ENCODE peak calls at places on chromosomes 16 and 17, in nine cellular contexts. One of them, this sample, is unnamed. For H3K36me3, the result is how much of the 10 kb centered on the place peaks cover.

GRCh38 chr16:80122155-80122554 is 418.6 kb upstream of the DYNLRB2 start:
- DNase-seq in pancreas: no peak
- DNase-seq in GM23248: peak
- DNase-seq in adrenal gland: peak
- DNase-seq in GM06990: no peak
- DNase-seq in effector memory CD4-positive, alpha-beta T cell: no peak
- DNase-seq in IMR-90: no peak
- DNase-seq in gastrocnemius medialis: no peak
- DNase-seq in stomach: no peak
- DNase-seq in this sample: no peak

GRCh38 chr16:5512037-5512436 is 414.4 kb upstream of the EEF2KMT start:
- DNase-seq in adrenal gland: no peak
- DNase-seq in GM06990: no peak
- DNase-seq in stomach: no peak
- DNase-seq in effector memory CD4-positive, alpha-beta T cell: no peak
- DNase-seq in GM23248: no peak
- DNase-seq in pancreas: no peak
- DNase-seq in IMR-90: no peak
- DNase-seq in gastrocnemius medialis: no peak
- DNase-seq in this sample: no peak

GRCh38 chr17:1035546-1036170 is 38.7 kb downstream of the TIMM22 start:
- DNase-seq in GM06990: no peak
- DNase-seq in pancreas: no peak
- DNase-seq in stomach: no peak
- DNase-seq in effector memory CD4-positive, alpha-beta T cell: no peak
- DNase-seq in adrenal gland: no peak
- DNase-seq in gastrocnemius medialis: no peak
- DNase-seq in IMR-90: no peak
- DNase-seq in GM23248: peak
- DNase-seq in this sample: no peak

GRCh38 chr17:10471853-10472252 is 2.5 kb upstream of the MYH4 start:
- DNase-seq in pancreas: no peak
- DNase-seq in stomach: no peak
- DNase-seq in effector memory CD4-positive, alpha-beta T cell: no peak
- DNase-seq in gastrocnemius medialis: no peak
- DNase-seq in GM23248: peak
- DNase-seq in IMR-90: peak
- DNase-seq in adrenal gland: no peak
- DNase-seq in GM06990: no peak
- DNase-seq in this sample: no peak

GRCh38 chr16:15643453-15644305 is 725 bp upstream of the MARF1 start:
- DNase-seq in stomach: no peak
- DNase-seq in pancreas: no peak
- DNase-seq in IMR-90: peak
- DNase-seq in adrenal gland: peak
- DNase-seq in gastrocnemius medialis: no peak
- DNase-seq in GM23248: peak
- DNase-seq in GM06990: no peak
- DNase-seq in effector memory CD4-positive, alpha-beta T cell: no peak
- DNase-seq in this sample: peak

GRCh38 chr17:73878923-73879322 is 234.7 kb upstream of the SDK2 start:
- DNase-seq in adrenal gland: no peak
- DNase-seq in IMR-90: no peak
- DNase-seq in GM23248: peak
- DNase-seq in effector memory CD4-positive, alpha-beta T cell: no peak
- DNase-seq in GM06990: no peak
- DNase-seq in pancreas: no peak
- DNase-seq in gastrocnemius medialis: no peak
- DNase-seq in stomach: no peak
- DNase-seq in this sample: no peak

GRCh38 chr17:1108810-1109605 is 70.8 kb downstream of the ABR start:
- DNase-seq in GM06990: peak
- DNase-seq in stomach: peak
- DNase-seq in gastrocnemius medialis: peak
- DNase-seq in effector memory CD4-positive, alpha-beta T cell: peak
- DNase-seq in IMR-90: peak
- DNase-seq in adrenal gland: no peak
- DNase-seq in GM23248: peak
- DNase-seq in pancreas: peak
- DNase-seq in this sample: peak

GRCh38 chr17:38848939-38849563 is 4.5 kb downstream of the RPL23 start:
- DNase-seq in stomach: no peak
- DNase-seq in adrenal gland: no peak
- DNase-seq in gastrocnemius medialis: no peak
- DNase-seq in GM23248: no peak
- DNase-seq in pancreas: no peak
- DNase-seq in GM06990: no peak
- DNase-seq in effector memory CD4-positive, alpha-beta T cell: no peak
- DNase-seq in IMR-90: no peak
- DNase-seq in this sample: no peak

GRCh38 chr16:85285681-85286065 is 173.4 kb upstream of the CIBAR2 start:
- DNase-seq in gastrocnemius medialis: no peak
- DNase-seq in effector memory CD4-positive, alpha-beta T cell: no peak
- DNase-seq in IMR-90: no peak
- DNase-seq in GM23248: peak
- DNase-seq in adrenal gland: no peak
- DNase-seq in pancreas: no peak
- DNase-seq in GM06990: no peak
- DNase-seq in stomach: no peak
- DNase-seq in this sample: no peak

GRCh38 chr16:48409839-48410610 is 24.8 kb upstream of the SIAH1 start:
- DNase-seq in GM23248: peak
- DNase-seq in GM06990: no peak
- DNase-seq in gastrocnemius medialis: no peak
- DNase-seq in adrenal gland: peak
- DNase-seq in IMR-90: peak
- DNase-seq in effector memory CD4-positive, alpha-beta T cell: no peak
- DNase-seq in stomach: peak
- DNase-seq in pancreas: no peak
- DNase-seq in this sample: no peak

GRCh38 chr17:43456661-43457361 is 27.0 kb upstream of the DHX8 start:
- DNase-seq in GM23248: no peak
- DNase-seq in stomach: no peak
- DNase-seq in effector memory CD4-positive, alpha-beta T cell: no peak
- DNase-seq in IMR-90: peak
- DNase-seq in gastrocnemius medialis: peak
- DNase-seq in GM06990: no peak
- DNase-seq in pancreas: no peak
- DNase-seq in adrenal gland: peak
- DNase-seq in this sample: no peak

GRCh38 chr16:11078812-11079459 is 134.6 kb downstream of the CLEC16A start:
- DNase-seq in gastrocnemius medialis: no peak
- DNase-seq in stomach: no peak
- DNase-seq in IMR-90: peak
- DNase-seq in GM06990: no peak
- DNase-seq in GM23248: peak
- DNase-seq in effector memory CD4-positive, alpha-beta T cell: no peak
- DNase-seq in adrenal gland: no peak
- DNase-seq in pancreas: no peak
- DNase-seq in this sample: no peak

GRCh38 chr17:27756467-27757371 is 43.6 kb downstream of the NOS2 start:
- DNase-seq in GM23248: peak
- DNase-seq in IMR-90: peak
- DNase-seq in stomach: peak
- DNase-seq in pancreas: no peak
- DNase-seq in GM06990: no peak
- DNase-seq in adrenal gland: peak
- DNase-seq in effector memory CD4-positive, alpha-beta T cell: peak
- DNase-seq in gastrocnemius medialis: no peak
- DNase-seq in this sample: no peak

GRCh38 chr17:9729034-9729650 is 62.2 kb downstream of the DHRS7C start:
- DNase-seq in pancreas: no peak
- DNase-seq in stomach: no peak
- DNase-seq in IMR-90: peak
- DNase-seq in GM23248: peak
- DNase-seq in gastrocnemius medialis: no peak
- DNase-seq in adrenal gland: no peak
- DNase-seq in effector memory CD4-positive, alpha-beta T cell: no peak
- DNase-seq in GM06990: no peak
- DNase-seq in this sample: no peak

GRCh38 chr17:78396436-78397335 is 18.2 kb downstream of the PGS1 start:
- DNase-seq in stomach: peak
- DNase-seq in GM23248: no peak
- DNase-seq in IMR-90: no peak
- DNase-seq in gastrocnemius medialis: peak
- DNase-seq in effector memory CD4-positive, alpha-beta T cell: no peak
- DNase-seq in pancreas: peak
- DNase-seq in adrenal gland: no peak
- DNase-seq in GM06990: no peak
- DNase-seq in this sample: no peak

GRCh38 chr16:73956592-73957495 is 339.8 kb upstream of the PSMD7 start:
- DNase-seq in GM06990: no peak
- DNase-seq in adrenal gland: peak
- DNase-seq in pancreas: no peak
- DNase-seq in stomach: peak
- DNase-seq in gastrocnemius medialis: no peak
- DNase-seq in effector memory CD4-positive, alpha-beta T cell: no peak
- DNase-seq in GM23248: peak
- DNase-seq in IMR-90: peak
- DNase-seq in this sample: no peak

GRCh38 chr17:75514299-75515228 is 773 bp downstream of the CASKIN2 start:
- DNase-seq in GM23248: peak
- DNase-seq in gastrocnemius medialis: no peak
- DNase-seq in GM06990: no peak
- DNase-seq in effector memory CD4-positive, alpha-beta T cell: no peak
- DNase-seq in stomach: no peak
- DNase-seq in adrenal gland: peak
- DNase-seq in pancreas: no peak
- DNase-seq in IMR-90: peak
- DNase-seq in this sample: no peak

GRCh38 chr17:62727916-62728672 is 80.0 kb downstream of the MARCHF10 start:
- DNase-seq in gastrocnemius medialis: no peak
- DNase-seq in GM06990: no peak
- DNase-seq in pancreas: no peak
- DNase-seq in IMR-90: no peak
- DNase-seq in stomach: no peak
- DNase-seq in GM23248: no peak
- DNase-seq in adrenal gland: no peak
- DNase-seq in effector memory CD4-positive, alpha-beta T cell: no peak
- DNase-seq in this sample: no peak

GRCh38 chr17:57384219-57384618 is 127.9 kb downstream of the MSI2 start:
- DNase-seq in IMR-90: no peak
- DNase-seq in GM23248: no peak
- DNase-seq in stomach: no peak
- DNase-seq in gastrocnemius medialis: no peak
- DNase-seq in GM06990: no peak
- DNase-seq in pancreas: no peak
- DNase-seq in adrenal gland: no peak
- DNase-seq in effector memory CD4-positive, alpha-beta T cell: no peak
- DNase-seq in this sample: no peak

GRCh38 chr16:68075980-68076379 is 9.2 kb upstream of the NFATC3 start:
- DNase-seq in pancreas: no peak
- DNase-seq in IMR-90: no peak
- DNase-seq in effector memory CD4-positive, alpha-beta T cell: no peak
- DNase-seq in GM06990: no peak
- DNase-seq in GM23248: no peak
- DNase-seq in stomach: no peak
- DNase-seq in adrenal gland: no peak
- DNase-seq in gastrocnemius medialis: no peak
- DNase-seq in this sample: no peak
- H3K36me3 ChIP-seq in pancreas: under half
- H3K36me3 ChIP-seq in IMR-90: under half
- H3K36me3 ChIP-seq in effector memory CD4-positive, alpha-beta T cell: under half
- H3K36me3 ChIP-seq in GM06990: under half
- H3K36me3 ChIP-seq in GM23248: under half
- H3K36me3 ChIP-seq in stomach: half or more
- H3K36me3 ChIP-seq in adrenal gland: under half
- H3K36me3 ChIP-seq in gastrocnemius medialis: under half
- H3K36me3 ChIP-seq in this sample: under half

DNA sequence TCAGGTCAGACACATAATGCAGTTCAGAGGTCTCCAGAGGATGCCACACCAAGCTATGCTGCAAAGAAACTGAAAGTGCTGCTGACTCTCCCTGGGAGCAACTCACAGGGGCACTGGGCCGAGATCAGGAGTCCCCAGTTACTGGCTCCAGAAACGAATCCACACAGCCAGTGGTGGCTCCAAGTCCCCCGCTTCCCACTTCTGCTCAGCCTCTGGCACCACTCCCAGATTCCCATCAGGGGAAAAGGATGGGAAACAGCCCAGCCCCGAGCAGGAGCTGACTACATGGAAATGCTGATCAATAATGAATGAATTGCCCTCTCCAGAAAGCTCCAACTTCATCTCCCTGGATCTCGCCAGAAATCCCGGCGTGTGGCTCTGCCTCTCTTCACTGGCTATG is 62.3 kb upstream of the CDH5 start:
- DNase-seq in adrenal gland: no peak
- DNase-seq in gastrocnemius medialis: no peak
- DNase-seq in effector memory CD4-positive, alpha-beta T cell: no peak
- DNase-seq in GM06990: no peak
- DNase-seq in IMR-90: no peak
- DNase-seq in stomach: peak
- DNase-seq in GM23248: peak
- DNase-seq in pancreas: no peak
- DNase-seq in this sample: peak
- H3K36me3 ChIP-seq in adrenal gland: under half
- H3K36me3 ChIP-seq in gastrocnemius medialis: under half
- H3K36me3 ChIP-seq in effector memory CD4-positive, alpha-beta T cell: under half
- H3K36me3 ChIP-seq in GM06990: under half
- H3K36me3 ChIP-seq in IMR-90: under half
- H3K36me3 ChIP-seq in stomach: under half
- H3K36me3 ChIP-seq in GM23248: under half
- H3K36me3 ChIP-seq in pancreas: under half
- H3K36me3 ChIP-seq in this sample: under half

DNA sequence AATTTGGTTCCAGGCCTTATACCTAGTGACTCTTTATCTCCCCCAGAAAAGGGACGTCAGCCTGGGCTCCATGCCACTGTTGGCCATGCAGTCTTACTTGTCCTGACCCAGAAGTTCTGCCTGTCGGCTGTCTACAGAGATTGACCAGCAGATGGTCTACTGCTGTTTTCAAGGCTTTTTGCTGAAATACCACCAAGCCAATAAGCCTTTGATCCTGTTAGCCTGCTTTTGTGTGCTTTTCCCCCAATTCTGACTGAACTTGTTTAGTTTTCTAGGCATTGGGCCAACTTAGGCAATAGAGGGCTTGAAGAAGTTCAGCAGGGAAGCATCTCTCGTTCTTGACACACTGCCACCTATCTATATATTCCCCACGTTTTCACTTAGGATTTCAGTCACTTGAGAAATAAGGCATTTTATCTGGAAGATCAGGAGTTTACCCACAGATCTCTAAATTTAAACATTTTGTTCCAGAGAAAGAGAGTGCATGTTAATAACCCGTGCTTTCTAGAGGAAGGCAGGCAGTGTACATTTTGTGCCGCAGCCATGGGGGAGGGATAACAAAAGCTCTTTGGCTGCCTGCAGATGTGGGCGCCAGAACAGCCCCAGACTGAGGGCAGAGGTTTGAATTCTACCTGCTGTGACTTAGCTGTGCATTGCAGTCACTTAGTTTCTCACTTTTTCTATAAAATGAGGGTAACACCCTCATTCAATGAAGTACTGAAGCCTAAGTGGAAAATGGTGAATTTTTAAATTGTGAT is 12.3 kb upstream of the CARMIL2 start:
- DNase-seq in gastrocnemius medialis: no peak
- DNase-seq in GM23248: no peak
- DNase-seq in adrenal gland: no peak
- DNase-seq in stomach: no peak
- DNase-seq in pancreas: no peak
- DNase-seq in IMR-90: peak
- DNase-seq in effector memory CD4-positive, alpha-beta T cell: no peak
- DNase-seq in GM06990: no peak
- DNase-seq in this sample: no peak
- H3K36me3 ChIP-seq in gastrocnemius medialis: under half
- H3K36me3 ChIP-seq in GM23248: under half
- H3K36me3 ChIP-seq in adrenal gland: under half
- H3K36me3 ChIP-seq in stomach: half or more
- H3K36me3 ChIP-seq in pancreas: half or more
- H3K36me3 ChIP-seq in IMR-90: under half
- H3K36me3 ChIP-seq in effector memory CD4-positive, alpha-beta T cell: half or more
- H3K36me3 ChIP-seq in GM06990: under half
- H3K36me3 ChIP-seq in this sample: under half

GRCh38 chr17:81455387-81455786 is 57.2 kb downstream of the ACTG1 start:
- DNase-seq in GM23248: no peak
- DNase-seq in adrenal gland: no peak
- DNase-seq in GM06990: no peak
- DNase-seq in effector memory CD4-positive, alpha-beta T cell: no peak
- DNase-seq in pancreas: no peak
- DNase-seq in gastrocnemius medialis: no peak
- DNase-seq in IMR-90: no peak
- DNase-seq in stomach: no peak
- DNase-seq in this sample: no peak
- H3K36me3 ChIP-seq in GM23248: under half
- H3K36me3 ChIP-seq in adrenal gland: under half
- H3K36me3 ChIP-seq in GM06990: under half
- H3K36me3 ChIP-seq in effector memory CD4-positive, alpha-beta T cell: under half
- H3K36me3 ChIP-seq in pancreas: under half
- H3K36me3 ChIP-seq in gastrocnemius medialis: under half
- H3K36me3 ChIP-seq in IMR-90: under half
- H3K36me3 ChIP-seq in stomach: half or more
- H3K36me3 ChIP-seq in this sample: under half

This sample was measured in CD8-positive, alpha-beta T cell.